ENCODE peak calls at places on chromosome 16, in six cellular contexts. O is fibroblast of lung, H is omental fat pad, P is cardiac fibroblast, U is dorsolateral prefrontal cortex, X is IMR-90. E is an unnamed sample.

GRCh38 chr16:19963306-19963705 is 78.7 kb upstream of the GPRC5B start:
- DNase-seq in O (no peak), H (no peak), P (no peak), U (peak), X (no peak), E (no peak)

GRCh38 chr16:14302031-14302398 is 230.9 kb downstream of the MRTFB start:
- DNase-seq in O (peak), H (no peak), P (peak), U (no peak), X (peak), E (no peak)

GRCh38 chr16:31130899-31131298 is 4.6 kb downstream of the PRSS8 start:
- DNase-seq in O (no peak), H (no peak), P (no peak), U (no peak), X (no peak), E (no peak)

GRCh38 chr16:21208831-21209230 is 2.5 kb downstream of the ZP2 start:
- DNase-seq in O (no peak), H (no peak), P (no peak), U (peak), X (no peak), E (no peak)

GRCh38 chr16:17327671-17328335 is 143.0 kb downstream of the XYLT1 start:
- DNase-seq in O (no peak), H (no peak), P (no peak), U (no peak), X (peak), E (no peak)

GRCh38 chr16:83185902-83186301 is 559.1 kb downstream of the CDH13 start:
- DNase-seq in O (no peak), H (no peak), P (no peak), U (no peak), X (no peak), E (no peak)

GRCh38 chr16:66580605-66581209 is 1.4 kb downstream of the CMTM2 start:
- DNase-seq in O (peak), H (no peak), P (peak), U (no peak), X (peak), E (peak)

GRCh38 chr16:31192856-31193642 is 9.5 kb downstream of the PYCARD start:
- DNase-seq in O (no peak), H (no peak), P (no peak), U (no peak), X (no peak), E (no peak)

GRCh38 chr16:49588061-49588460 is 214.5 kb downstream of the C16orf78 start:
- DNase-seq in O (no peak), H (no peak), P (no peak), U (no peak), X (no peak), E (no peak)

GRCh38 chr16:10579965-10580918 is at the start of gene EMP2:
- DNase-seq in O (peak), H (peak), P (peak), U (no peak), X (peak), E (peak)

GRCh38 chr16:27723711-27724490 is 174.0 kb downstream of the KATNIP start:
- DNase-seq in O (no peak), H (no peak), P (no peak), U (no peak), X (no peak), E (no peak)

GRCh38 chr16:11140867-11141266 is 115.1 kb downstream of the SOCS1 start:
- DNase-seq in O (no peak), H (no peak), P (no peak), U (no peak), X (no peak), E (no peak)

GRCh38 chr16:19008770-19009169 is 25.0 kb downstream of the TMC7 start:
- DNase-seq in O (peak), H (no peak), P (peak), U (no peak), X (peak), E (no peak)

GRCh38 chr16:22635345-22635744 is 124.7 kb downstream of the NPIPB5 start:
- DNase-seq in O (no peak), H (no peak), P (no peak), U (no peak), X (no peak), E (no peak)

GRCh38 chr16:85042606-85043005 is 15.0 kb downstream of the KIAA0513 start:
- DNase-seq in O (no peak), H (no peak), P (no peak), U (peak), X (no peak), E (no peak)

GRCh38 chr16:85037721-85038120 is 10.1 kb downstream of the KIAA0513 start:
- DNase-seq in O (no peak), H (no peak), P (no peak), U (no peak), X (no peak), E (no peak)

GRCh38 chr16:85045077-85045476 is 17.5 kb downstream of the KIAA0513 start:
- DNase-seq in O (no peak), H (no peak), P (no peak), U (no peak), X (no peak), E (no peak)

GRCh38 chr16:85042126-85042525 is 14.5 kb downstream of the KIAA0513 start:
- DNase-seq in O (no peak), H (no peak), P (no peak), U (no peak), X (no peak), E (no peak)

DNA sequence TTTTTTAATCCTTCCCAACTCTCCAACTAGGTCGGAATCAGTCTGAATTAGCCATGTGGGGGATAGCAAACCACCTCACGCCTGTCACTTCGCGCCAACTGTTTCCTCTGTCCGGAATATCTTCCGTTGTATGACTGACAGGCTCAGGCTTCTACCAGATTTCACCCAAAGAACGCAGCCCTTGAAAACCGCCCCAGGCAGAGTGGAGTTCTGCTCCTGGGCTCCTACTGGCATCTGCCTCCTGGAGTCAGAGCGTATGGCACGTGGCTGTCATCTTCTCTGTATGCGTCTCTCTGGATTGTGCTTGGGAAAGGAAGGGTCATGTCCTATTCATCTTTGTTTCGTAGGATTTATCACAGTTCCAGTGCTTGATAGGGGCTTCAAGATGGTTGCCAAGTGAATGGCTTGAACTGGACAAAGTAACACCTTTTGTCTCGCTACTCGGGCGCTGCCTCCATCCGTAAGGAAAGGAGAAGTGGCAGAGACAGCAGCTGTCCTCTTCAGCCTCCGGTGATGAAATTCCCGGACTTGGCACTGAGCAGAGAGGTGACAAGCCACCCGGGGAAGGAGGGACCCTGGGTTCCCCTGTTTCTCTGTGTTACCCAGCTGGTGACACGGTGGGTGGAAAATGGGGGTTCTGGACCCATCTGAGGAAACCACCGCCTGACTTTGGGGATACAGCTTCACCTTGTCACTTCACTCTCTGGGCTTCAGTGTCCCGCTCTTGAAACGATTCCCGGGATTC is 13.8 kb downstream of the KIAA0513 start:
- DNase-seq in O (no peak), H (no peak), P (no peak), U (no peak), X (no peak), E (no peak)
- TF ChIP-seq CTCF in O (no peak), H (no peak), P (no peak), U (no peak), X (no peak), E (no peak)

GRCh38 chr16:88831838-88832237 is 20.1 kb upstream of the APRT start:
- DNase-seq in O (no peak), H (no peak), P (peak), U (no peak), X (no peak), E (no peak)
- TF ChIP-seq CTCF in O (no peak), H (no peak), P (no peak), U (no peak), X (no peak), E (no peak)

GRCh38 chr16:86070511-86070910 is 171.5 kb downstream of the IRF8 start:
- DNase-seq in O (no peak), H (no peak), P (no peak), U (no peak), X (no peak), E (no peak)
- TF ChIP-seq CTCF in O (no peak), H (no peak), P (no peak), U (no peak), X (no peak), E (no peak)

GRCh38 chr16:181668-182021 is 1.4 kb downstream of the HBQ1 start:
- DNase-seq in O (no peak), H (no peak), P (peak), U (no peak), X (no peak), E (no peak)
- TF ChIP-seq CTCF in O (no peak), H (no peak), P (no peak), U (no peak), X (no peak), E (peak)

DNA sequence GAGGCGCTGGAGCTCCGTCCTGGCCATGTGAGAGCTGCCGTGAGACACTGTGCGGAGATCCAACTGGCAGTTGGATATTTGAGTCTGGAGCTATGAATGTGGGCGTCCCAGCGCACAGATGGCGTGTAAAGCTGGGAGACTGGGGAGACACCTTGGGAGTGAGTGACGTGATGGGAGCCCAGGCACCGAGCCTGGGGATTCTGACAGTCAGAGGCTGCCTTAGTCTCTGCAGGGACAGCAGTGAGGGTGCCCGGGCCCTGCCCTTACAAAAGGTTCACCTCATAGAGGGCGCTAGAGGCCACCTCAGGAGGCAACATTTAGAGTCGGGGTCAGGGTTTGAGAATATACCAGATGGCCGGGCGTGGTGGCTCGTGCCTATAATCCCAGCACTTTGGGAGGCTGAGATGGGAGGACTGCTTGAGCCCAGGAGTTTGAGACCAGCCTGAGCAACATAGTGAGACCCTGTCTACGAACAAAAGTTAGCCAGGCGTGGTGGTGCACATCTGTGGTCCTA is 194.1 kb upstream of the GSE1 start:
- DNase-seq in O (no peak), H (no peak), P (no peak), U (peak), X (no peak), E (no peak)
- TF ChIP-seq CTCF in O (no peak), H (no peak), P (no peak), U (no peak), X (no peak), E (peak)

E was measured in A673.